ENCODE peak calls at places on chromosomes 1 and 21, in seven cellular contexts. G, X, R, D, O, T and L are unnamed samples.
A peak's percentile ranks its signal among the peaks of the same experiment; 100 is the strongest.

GRCh38 chr1:80054129-80054528 is 1047.6 kb upstream of the ADGRL4 start:
- DNase-seq in G (no peak), X (no peak), R (peak; percentile 41), D (no peak), O (no peak), T (peak; percentile 18), L (no peak)

GRCh38 chr1:113949007-113949406 is 19.9 kb downstream of the HIPK1 start:
- DNase-seq in G (no peak), X (no peak), R (no peak), D (peak; percentile 27), O (no peak), T (no peak), L (no peak)

GRCh38 chr1:38735651-38736161 is 123.9 kb downstream of the RRAGC start:
- DNase-seq in G (no peak), X (no peak), R (no peak), D (no peak), O (no peak), T (no peak), L (no peak)

GRCh38 chr1:47725000-47725731 is 272.0 kb downstream of the TRABD2B start:
- DNase-seq in G (no peak), X (no peak), R (no peak), D (no peak), O (peak; percentile 77), T (peak; percentile 32), L (no peak)

GRCh38 chr21:46205766-46206162 is 21.5 kb upstream of the SPATC1L start:
- DNase-seq in G (no peak), X (no peak), R (no peak), D (no peak), O (no peak), T (no peak), L (peak; percentile 13)

GRCh38 chr1:33382651-33383415 is 48.1 kb downstream of the PHC2 start:
- DNase-seq in G (no peak), X (no peak), R (no peak), D (no peak), O (no peak), T (no peak), L (no peak)

GRCh38 chr1:84303154-84303830 is 1.8 kb downstream of the SAMD13 start:
- DNase-seq in G (no peak), X (no peak), R (no peak), D (no peak), O (no peak), T (no peak), L (no peak)

GRCh38 chr1:201624741-201625646 is 86.1 kb downstream of the NAV1 start:
- DNase-seq in G (no peak), X (no peak), R (peak; percentile 92), D (no peak), O (no peak), T (no peak), L (no peak)

GRCh38 chr21:19684328-19684727 is 1280.7 kb upstream of the TMPRSS15 start:
- DNase-seq in G (no peak), X (no peak), R (no peak), D (no peak), O (no peak), T (no peak), L (no peak)

GRCh38 chr1:21553116-21553926 is 44.1 kb downstream of the ALPL start:
- DNase-seq in G (no peak), X (no peak), R (peak; percentile 80), D (no peak), O (no peak), T (no peak), L (no peak)

GRCh38 chr1:7609311-7609994 is 161.6 kb upstream of the VAMP3 start:
- DNase-seq in G (no peak), X (no peak), R (no peak), D (peak; percentile 7), O (peak; percentile 0), T (no peak), L (no peak)

GRCh38 chr1:24388331-24388870 is 25.2 kb downstream of the STPG1 start:
- DNase-seq in G (no peak), X (no peak), R (no peak), D (no peak), O (no peak), T (peak; percentile 15), L (no peak)

GRCh38 chr1:176794897-176795508 is 332.0 kb downstream of the PAPPA2 start:
- DNase-seq in G (no peak), X (no peak), R (no peak), D (no peak), O (no peak), T (no peak), L (no peak)

GRCh38 chr1:27600500-27601175 is 3.3 kb downstream of the AHDC1 start:
- DNase-seq in G (no peak), X (no peak), R (no peak), D (no peak), O (peak; percentile 46), T (no peak), L (no peak)

GRCh38 chr1:53421208-53421607 is 38.0 kb upstream of the DMRTB1 start:
- DNase-seq in G (no peak), X (no peak), R (no peak), D (no peak), O (no peak), T (no peak), L (no peak)

GRCh38 chr1:17233675-17234074 is 15.2 kb upstream of the PADI3 start:
- DNase-seq in G (no peak), X (no peak), R (peak; percentile 77), D (peak; percentile 24), O (no peak), T (peak; percentile 94), L (peak; percentile 91)

GRCh38 chr1:239448911-239449310 is 62.5 kb downstream of the CHRM3 start:
- DNase-seq in G (no peak), X (no peak), R (no peak), D (no peak), O (no peak), T (no peak), L (no peak)

GRCh38 chr1:9164919-9165318 is 36.0 kb upstream of the GPR157 start:
- DNase-seq in G (no peak), X (no peak), R (no peak), D (no peak), O (no peak), T (no peak), L (no peak)

GRCh38 chr1:4422496-4423289 is 231.7 kb upstream of the AJAP1 start:
- DNase-seq in G (no peak), X (no peak), R (no peak), D (no peak), O (no peak), T (no peak), L (no peak)

GRCh38 chr1:240093120-240093961 is 1.7 kb downstream of the FMN2 start:
- DNase-seq in G (no peak), X (no peak), R (no peak), D (no peak), O (peak; percentile 54), T (no peak), L (peak; percentile 51)